ENCODE peak calls at places on chromosomes 7 and 10, in five cellular contexts. U is fibroblast of mammary gland, R is left lung, G is gastrocnemius medialis, C is neural progenitor cell. A is an unnamed sample.

GRCh38 chr7:30787476-30787875 is 16.3 kb downstream of the MINDY4 start:
- DNase-seq in U (no peak), R (no peak), C (no peak), G (no peak), A (no peak)

GRCh38 chr7:27169658-27170493 is 4.2 kb downstream of the HOXA10 start:
- DNase-seq in C (peak; percentile 63), R (peak; percentile 28), G (no peak), U (peak; percentile 51), A (no peak)

GRCh38 chr10:87829986-87830732 is 12.1 kb upstream of the ATAD1 start:
- DNase-seq in R (no peak), G (no peak), C (no peak), U (no peak), A (no peak)

GRCh38 chr7:156167417-156167807 is 355.1 kb upstream of the SHH start:
- DNase-seq in G (no peak), U (no peak), C (no peak), R (no peak), A (no peak)

GRCh38 chr10:97519342-97519741 is 20.6 kb downstream of the UBTD1 start:
- DNase-seq in G (no peak), U (peak; percentile 43), C (no peak), R (no peak), A (no peak)

GRCh38 chr7:141872931-141873330 is 31.6 kb upstream of the PRSS37 start:
- DNase-seq in G (no peak), R (no peak), C (no peak), U (no peak), A (no peak)

GRCh38 chr10:130547368-130547767 is 411.2 kb downstream of the GLRX3 start:
- DNase-seq in G (no peak), R (no peak), U (no peak), C (peak; percentile 22), A (no peak)

GRCh38 chr10:88693392-88694020 is 12.5 kb upstream of the LIPK start:
- DNase-seq in C (peak; percentile 9), G (no peak), U (peak; percentile 37), R (no peak), A (no peak)

GRCh38 chr7:151794508-151795167 is 82.3 kb downstream of the PRKAG2 start:
- DNase-seq in R (peak; percentile 31), C (no peak), U (no peak), G (peak; percentile 67), A (no peak)

GRCh38 chr7:114856625-114857024 is 65.3 kb upstream of the MDFIC start:
- DNase-seq in G (no peak), U (no peak), R (no peak), C (peak; percentile 39), A (no peak)

GRCh38 chr7:151456276-151456675 is 16.3 kb upstream of the CRYGN start:
- DNase-seq in R (no peak), C (no peak), G (no peak), U (no peak), A (no peak)

GRCh38 chr7:135109976-135110375 is 37.9 kb upstream of the TMEM140 start:
- DNase-seq in C (no peak), G (no peak), U (no peak), R (no peak), A (no peak)

GRCh38 chr10:77391605-77392235 is 245.9 kb downstream of the KCNMA1 start:
- DNase-seq in R (peak; percentile 73), U (peak; percentile 87), G (peak; percentile 55), C (peak; percentile 91), A (peak; percentile 12)

GRCh38 chr10:88157981-88158465 is 294.6 kb downstream of the PTEN start:
- DNase-seq in U (peak; percentile 91), R (no peak), G (no peak), C (no peak), A (no peak)

GRCh38 chr10:35328404-35329037 is 7.8 kb upstream of the CCNY start:
- DNase-seq in C (no peak), U (peak; percentile 77), G (no peak), R (no peak), A (no peak)

GRCh38 chr7:65554-65953 is 126.8 kb upstream of the FAM20C start:
- DNase-seq in G (peak; percentile 25), C (no peak), U (peak; percentile 69), R (peak; percentile 18), A (no peak)

GRCh38 chr10:33273295-33274002 is 61.0 kb downstream of the NRP1 start:
- DNase-seq in G (peak; percentile 61), R (peak; percentile 85), C (peak; percentile 28), U (peak; percentile 96), A (no peak)

GRCh38 chr10:86411852-86412550 is 45.4 kb upstream of the GRID1 start:
- DNase-seq in R (no peak), G (no peak), U (no peak), C (no peak), A (no peak)

GRCh38 chr7:142669074-142669654 is 80.1 kb upstream of the PRSS1 start:
- DNase-seq in G (no peak), U (peak; percentile 37), R (no peak), C (peak; percentile 20), A (no peak)

GRCh38 chr10:118800920-118801319 is 46.1 kb upstream of the CACUL1 start:
- DNase-seq in C (no peak), G (no peak), U (peak; percentile 19), R (no peak), A (no peak)

GRCh38 chr10:84391326-84391725 is 62.9 kb downstream of the CCSER2 start:
- DNase-seq in R (no peak), G (no peak), C (no peak), U (no peak), A (no peak)

DNA sequence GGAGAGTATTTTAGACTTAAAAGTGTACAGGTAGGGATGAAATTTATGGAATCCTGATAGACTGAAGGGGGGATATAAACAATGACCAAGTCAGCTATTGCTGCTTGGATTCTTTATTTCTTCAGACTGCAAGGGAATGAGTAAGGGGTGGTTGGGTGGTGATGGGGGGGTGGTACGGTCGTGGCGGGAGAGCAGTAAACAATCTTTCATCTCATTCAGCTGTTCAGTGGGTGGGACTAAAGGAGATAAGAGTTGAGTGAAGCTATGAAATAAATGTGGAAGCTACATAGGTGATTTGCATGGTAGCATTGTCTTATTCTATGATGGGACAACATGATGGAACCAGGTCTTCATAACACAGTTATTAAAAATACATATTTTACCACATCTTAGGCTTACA is 1.8 kb downstream of the SEPTIN7 start:
- DNase-seq in C (peak; percentile 20), R (no peak), U (no peak), G (no peak), A (no peak)
- H3K4me3 ChIP-seq in C (peak overlapping the region; percentile 93), R (peak overlapping the region; percentile 93), U (peak overlapping the region; percentile 80), G (peak overlapping the region; percentile 86), A (peak overlapping the region; percentile 98)

GRCh38 chr10:127553431-127553830 is 4.3 kb downstream of the NPS start:
- DNase-seq in R (no peak), C (no peak), G (no peak), U (no peak), A (no peak)
- TF ChIP-seq CTCF in R (no peak), C (no peak), G (no peak), U (no peak), A (no peak)

DNA sequence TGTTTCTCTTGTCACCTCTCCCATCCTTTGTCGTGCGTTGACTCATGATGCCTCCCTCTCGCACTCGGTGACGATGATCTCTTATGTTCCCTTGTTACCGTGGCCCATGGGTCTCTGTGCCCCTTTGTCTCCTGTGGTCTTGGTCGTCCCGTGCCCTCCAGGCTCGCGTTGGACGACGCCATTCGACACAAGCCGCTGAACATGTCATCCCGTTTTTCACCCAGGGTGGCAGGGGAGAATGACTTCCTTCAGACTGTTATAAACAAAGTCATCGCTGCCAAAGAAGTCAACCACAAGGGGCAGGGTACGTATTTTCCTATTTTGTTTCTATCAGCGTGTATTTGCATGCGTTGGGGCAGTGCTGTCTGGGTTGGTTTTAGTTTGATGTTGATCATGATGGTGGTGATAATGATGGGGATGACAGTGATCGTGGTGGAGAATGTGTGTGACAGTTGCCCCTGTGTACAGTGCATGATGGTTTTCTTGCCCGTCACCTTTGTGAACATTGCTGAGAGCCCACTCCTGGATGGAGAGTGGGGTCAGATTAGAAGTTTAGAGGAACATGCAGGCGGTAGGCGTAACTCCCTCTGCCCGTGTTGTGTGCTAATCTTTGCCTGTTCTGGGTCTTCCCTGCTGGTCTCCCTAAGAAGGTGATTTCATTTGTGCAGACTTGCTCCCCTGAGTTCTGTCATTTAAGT is 107.0 kb downstream of the DOCK1 start:
- DNase-seq in G (no peak), U (no peak), C (no peak), R (no peak), A (no peak)
- H3K4me3 ChIP-seq in G (no peak overlapping the region), U (no peak overlapping the region), C (no peak overlapping the region), R (no peak overlapping the region), A (no peak overlapping the region)

GRCh38 chr7:43803865-43804264 is 45.4 kb downstream of the BLVRA start:
- DNase-seq in C (no peak), G (no peak), R (no peak), U (no peak), A (no peak)

GRCh38 chr7:43799605-43800004 is 41.1 kb downstream of the BLVRA start:
- DNase-seq in G (no peak), R (no peak), U (peak; percentile 24), C (no peak), A (no peak)
- TF ChIP-seq CTCF in G (no peak), R (no peak), U (no peak), C (no peak), A (peak; percentile 31)

DNA sequence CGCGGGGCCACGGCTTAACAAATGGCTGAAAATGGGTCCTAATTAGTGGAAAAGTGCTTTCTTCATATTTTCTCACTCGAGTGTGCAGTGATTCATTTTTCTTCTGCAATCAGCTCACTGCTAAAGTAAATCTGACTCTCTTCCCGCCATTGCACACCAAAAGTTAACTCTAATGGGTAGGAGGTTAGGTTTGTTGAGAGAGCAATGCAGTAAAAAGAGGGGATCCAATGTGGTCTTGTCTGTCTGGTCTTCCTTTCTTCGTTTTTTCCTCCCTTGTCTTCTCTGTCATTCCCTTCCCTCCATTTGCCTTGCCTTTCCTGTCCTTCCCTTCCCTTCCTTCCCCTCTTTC is 4.6 kb downstream of the IKZF1 start:
- DNase-seq in G (no peak), U (no peak), C (no peak), R (no peak), A (no peak)
- H3K4me3 ChIP-seq in G (no peak overlapping the region), U (no peak overlapping the region), C (no peak overlapping the region), R (peak overlapping the region; percentile 50), A (peak overlapping the region; percentile 58)

GRCh38 chr10:125742465-125742864 is 23.0 kb downstream of the EDRF1 start:
- DNase-seq in U (peak; percentile 3), R (no peak), G (no peak), C (no peak), A (no peak)
- TF ChIP-seq CTCF in U (no peak), R (no peak), G (no peak), C (no peak), A (no peak)